ENCODE peak calls at places on chromosomes 4 and X, in four cellular contexts. U is upper lobe of right lung, V is GM20000, X is EL. Q is an unnamed sample.

GRCh38 chr4:972651-973424 is 531 bp downstream of the DGKQ start:
- DNase-seq in V (peak), U (peak), X (peak), Q (peak)

GRCh38 chr4:84530449-84530848 is 31.4 kb upstream of the NKX6-1 start:
- DNase-seq in V (no peak), X (peak), U (no peak), Q (no peak)

GRCh38 chr4:160283081-160283480 is 1180.2 kb downstream of the RAPGEF2 start:
- DNase-seq in U (no peak), V (no peak), X (no peak), Q (no peak)

GRCh38 chrX:47229427-47229826 is 3.4 kb upstream of the USP11 start:
- DNase-seq in U (no peak), V (no peak), X (no peak), Q (no peak)

GRCh38 chr4:15525080-15525479 is 55.4 kb downstream of the CC2D2A start:
- DNase-seq in U (no peak), X (no peak), V (no peak), Q (no peak)

GRCh38 chrX:12958059-12958458 is 16.9 kb upstream of the TMSB4X start:
- DNase-seq in X (no peak), V (no peak), U (no peak), Q (no peak)

GRCh38 chr4:80016506-80016905 is 56.5 kb downstream of the ANTXR2 start:
- DNase-seq in X (peak), U (no peak), V (no peak), Q (no peak)

GRCh38 chrX:153882086-153882498 is 3.9 kb downstream of the L1CAM start:
- DNase-seq in V (no peak), U (no peak), X (peak), Q (no peak)

GRCh38 chrX:1717326-1717725 is 102.5 kb downstream of the ASMT start:
- DNase-seq in V (no peak), X (no peak), U (no peak), Q (no peak)

GRCh38 chrX:56248492-56248891 is 16.3 kb downstream of the KLF8 start:
- DNase-seq in V (peak), U (peak), X (peak), Q (peak)

GRCh38 chr4:81405900-81406401 is 65.8 kb downstream of the RASGEF1B start:
- DNase-seq in V (peak), U (no peak), X (peak), Q (peak)

GRCh38 chr4:106690487-106690886 is 321.9 kb upstream of the GIMD1 start:
- DNase-seq in U (no peak), X (peak), V (no peak), Q (peak)

GRCh38 chr4:74364649-74365491 is at the start of gene EREG:
- DNase-seq in X (peak), U (peak), V (peak), Q (peak)

GRCh38 chrX:112736310-112736709 is 56.6 kb upstream of the LHFPL1 start:
- DNase-seq in V (no peak), X (no peak), U (no peak), Q (no peak)

GRCh38 chr4:16136321-16136720 is 52.5 kb upstream of the PROM1 start:
- DNase-seq in X (no peak), V (no peak), U (no peak), Q (no peak)

GRCh38 chr4:1376391-1376840 is 29.4 kb downstream of the UVSSA start:
- DNase-seq in V (no peak), U (peak), X (no peak), Q (no peak)

GRCh38 chr4:13705521-13706035 is 78.1 kb upstream of the BOD1L1 start:
- DNase-seq in X (no peak), V (no peak), U (peak), Q (no peak)

GRCh38 chr4:174423257-174423944 is 98.9 kb downstream of the HPGD start:
- DNase-seq in U (no peak), X (peak), V (no peak), Q (peak)

GRCh38 chr4:27515140-27515539 is 654.5 kb downstream of the STIM2 start:
- DNase-seq in X (no peak), U (no peak), V (no peak), Q (no peak)

GRCh38 chr4:72112514-72113156 is 80.8 kb downstream of the NPFFR2 start:
- DNase-seq in V (peak), U (no peak), X (peak), Q (no peak)

GRCh38 chrX:136752796-136753195 is 27.9 kb downstream of the ARHGEF6 start:
- DNase-seq in V (no peak), U (no peak), X (no peak), Q (no peak)

GRCh38 chrX:7941390-7942042 is 14.3 kb upstream of the PNPLA4 start:
- DNase-seq in V (no peak), X (peak), U (no peak), Q (peak)

GRCh38 chr4:82561745-82562552 is at the start of gene TMEM150C:
- DNase-seq in V (peak), X (peak), U (no peak), Q (peak)

GRCh38 chrX:122625821-122626220 is 558.3 kb upstream of the GRIA3 start:
- DNase-seq in V (peak), U (no peak), X (peak), Q (peak)

GRCh38 chr4:87007345-87008181 is 72.8 kb downstream of the AFF1 start:
- DNase-seq in V (no peak), U (peak), X (peak), Q (no peak)

GRCh38 chrX:45843518-45843917 is 642.8 kb upstream of the DIPK2B start:
- DNase-seq in X (peak), V (peak), U (no peak), Q (no peak)

GRCh38 chr4:3073158-3074077 is 920 bp downstream of the HTT-AS start:
- DNase-seq in U (no peak), X (no peak), V (no peak), Q (no peak)